ENCODE peak calls at places on chromosome 22, in nine cellular contexts. O is K562, D is IMR-90, Y is A549, M is H1, U is ovary, P is adrenal gland, N is thyroid gland, E is stomach. J is an unnamed sample.

GRCh38 chr22:41687901-41688364 is 734 bp downstream of the SNU13 start:
- DNase-seq in O (peak; percentile 35), D (peak; percentile 22), Y (peak; percentile 20), M (no peak), U (no peak), P (peak; percentile 63), N (peak; percentile 30), E (no peak), J (no peak)

GRCh38 chr22:46367707-46368191 is 32.2 kb downstream of the TRMU start:
- DNase-seq in O (peak; percentile 64), D (peak; percentile 40), Y (peak; percentile 64), M (peak; percentile 96), U (peak; percentile 21), P (peak; percentile 85), N (peak; percentile 63), E (peak; percentile 89), J (peak; percentile 62)

GRCh38 chr22:37425800-37426531 is 1.3 kb downstream of the ELFN2 start:
- DNase-seq in O (no peak), D (peak; percentile 45), Y (peak; percentile 22), M (peak; percentile 70), U (no peak), P (no peak), N (no peak), E (no peak), J (no peak)

GRCh38 chr22:50526849-50527801 is 1.7 kb upstream of the SCO2 start:
- DNase-seq in O (peak; percentile 81), D (no peak), Y (peak; percentile 84), M (peak; percentile 76), U (no peak), P (peak; percentile 72), N (peak; percentile 27), E (peak; percentile 72), J (peak; percentile 68)

GRCh38 chr22:21926728-21927127 is 25.9 kb downstream of the PPM1F start:
- DNase-seq in O (no peak), D (no peak), Y (no peak), M (no peak), U (no peak), P (no peak), N (no peak), E (no peak), J (no peak)

GRCh38 chr22:36823177-36823839 is 6.5 kb upstream of the PVALB start:
- DNase-seq in O (no peak), D (peak; percentile 5), Y (no peak), M (no peak), U (no peak), P (peak; percentile 53), N (no peak), E (no peak), J (no peak)

GRCh38 chr22:40039482-40039881 is 44.7 kb downstream of the FAM83F start:
- DNase-seq in O (no peak), D (no peak), Y (no peak), M (no peak), U (no peak), P (no peak), N (no peak), E (no peak), J (no peak)

GRCh38 chr22:44735518-44736428 is 16.6 kb upstream of the ARHGAP8 start:
- DNase-seq in O (peak; percentile 71), D (peak; percentile 41), Y (peak; percentile 56), M (peak; percentile 100), U (peak; percentile 83), P (peak; percentile 86), N (peak; percentile 76), E (peak; percentile 84), J (peak; percentile 88)

GRCh38 chr22:30113494-30113893 is 33.2 kb downstream of the HORMAD2 start:
- DNase-seq in O (no peak), D (no peak), Y (no peak), M (no peak), U (no peak), P (no peak), N (no peak), E (no peak), J (no peak)

GRCh38 chr22:30115705-30116104 is 35.4 kb downstream of the HORMAD2 start:
- DNase-seq in O (no peak), D (peak; percentile 9), Y (no peak), M (no peak), U (no peak), P (no peak), N (no peak), E (no peak), J (no peak)

GRCh38 chr22:30114356-30114755 is 34.1 kb downstream of the HORMAD2 start:
- DNase-seq in O (no peak), D (peak; percentile 58), Y (no peak), M (no peak), U (no peak), P (no peak), N (no peak), E (no peak), J (no peak)

GRCh38 chr22:30116362-30117117 is 36.3 kb downstream of the HORMAD2 start:
- DNase-seq in O (no peak), D (peak; percentile 78), Y (no peak), M (no peak), U (no peak), P (no peak), N (no peak), E (no peak), J (no peak)

DNA sequence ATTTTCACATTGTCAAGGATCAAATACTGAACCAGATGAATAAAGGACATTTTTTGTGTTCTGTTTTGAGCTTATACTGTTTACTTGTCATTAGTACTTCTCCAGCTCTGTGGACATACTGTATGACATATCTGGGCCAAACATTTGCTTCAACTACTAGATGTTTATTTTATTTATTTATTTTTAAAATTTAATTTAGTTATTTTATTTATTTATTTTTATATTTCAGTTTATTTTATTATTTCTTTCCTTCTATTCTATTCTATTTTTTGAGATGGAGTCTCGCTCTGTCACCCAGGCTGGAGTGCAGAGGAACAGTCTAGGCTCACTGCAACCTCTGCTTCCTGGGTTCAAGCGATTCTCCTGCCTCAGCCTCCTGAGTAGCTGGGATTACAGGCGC is 37.0 kb downstream of the HORMAD2 start:
- DNase-seq in O (no peak), D (no peak), Y (no peak), M (no peak), U (no peak), P (no peak), N (no peak), E (no peak), J (no peak)
- H3K27ac ChIP-seq in O (no peak overlapping the region), D (no peak overlapping the region), Y (peak overlapping the region; percentile 49), M (no peak overlapping the region), U (no peak overlapping the region), P (no peak overlapping the region), N (no peak overlapping the region), E (no peak overlapping the region), J (no peak overlapping the region)

DNA sequence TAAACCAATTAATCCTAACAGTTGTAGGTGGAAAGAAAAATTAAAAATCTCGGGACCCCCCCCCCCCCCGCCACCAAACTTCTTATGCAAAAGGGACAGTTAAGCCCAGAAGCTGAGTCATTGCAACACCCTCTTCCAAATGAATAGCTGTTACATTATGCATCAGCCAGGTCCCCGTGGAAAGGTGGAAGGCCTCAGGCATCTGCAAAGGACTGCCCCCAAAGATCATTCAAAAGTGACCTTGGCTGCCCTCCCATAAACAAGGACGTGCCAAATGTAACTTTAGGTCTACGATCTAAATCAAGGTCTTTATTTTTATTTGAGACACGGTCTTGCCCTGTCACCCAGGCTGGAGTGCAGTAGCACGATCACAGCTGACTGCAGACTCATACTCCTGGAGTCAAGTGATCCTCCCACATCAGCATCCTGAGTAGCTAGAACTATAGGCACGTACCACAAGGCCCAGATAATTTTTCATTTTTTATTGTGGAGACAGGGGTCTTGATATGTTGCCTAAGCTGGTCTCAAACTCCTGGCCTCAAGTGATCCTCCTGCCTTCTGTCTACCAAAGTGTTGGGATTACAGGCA is 22.8 kb downstream of the SYN3 start:
- DNase-seq in O (no peak), D (no peak), Y (no peak), M (no peak), U (no peak), P (no peak), N (no peak), E (no peak), J (no peak)
- TF ChIP-seq POLR2A in O (no peak), D (no peak), Y (no peak), M (no peak), U (no peak), P (no peak), N (no peak), E (no peak), J (no peak)

DNA sequence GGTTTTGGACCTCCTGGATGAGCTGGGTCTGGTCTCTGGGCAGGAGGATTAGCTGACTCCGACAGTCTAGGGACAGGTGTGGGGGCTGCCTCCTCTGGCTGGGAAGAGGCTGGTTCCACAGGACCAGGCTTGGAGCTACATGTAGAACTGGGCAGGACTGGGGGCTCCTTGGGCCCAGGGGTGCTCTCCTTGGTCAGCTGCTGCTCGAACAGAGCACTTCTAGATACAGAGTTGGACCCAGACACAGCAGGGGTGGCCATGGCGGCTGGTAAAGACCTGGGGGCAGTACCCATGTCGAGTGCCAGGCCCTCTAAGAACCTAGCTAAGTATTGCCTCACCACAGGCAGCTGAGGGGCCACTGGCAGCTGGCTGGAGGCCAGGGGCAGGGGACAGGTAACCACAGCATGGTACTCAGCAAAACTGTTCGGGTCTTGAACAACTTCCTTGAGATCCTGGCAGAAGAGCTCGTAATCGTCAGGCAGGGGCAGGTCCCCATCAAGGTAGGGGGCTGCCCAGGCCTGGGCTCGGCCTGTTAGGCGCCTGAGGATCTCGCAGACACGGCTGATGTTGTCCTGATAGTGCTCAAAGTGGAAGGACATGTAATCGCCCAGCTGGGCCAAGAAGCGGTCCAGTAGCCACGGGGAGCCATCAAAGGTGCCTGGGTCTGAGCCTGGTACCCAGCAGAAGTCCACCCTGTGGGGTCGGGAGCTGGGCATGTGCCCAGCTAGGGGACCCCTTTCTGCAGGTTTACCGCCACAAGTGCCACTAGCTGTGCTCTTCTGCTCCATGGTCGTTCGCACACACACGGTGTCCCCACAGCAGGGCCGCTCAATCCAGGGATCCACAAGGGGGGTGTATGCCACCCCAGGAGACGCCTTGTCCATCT is 3.1 kb downstream of the GNB1L start:
- DNase-seq in O (no peak), D (no peak), Y (no peak), M (no peak), U (no peak), P (no peak), N (no peak), E (no peak), J (no peak)
- H3K4me3 ChIP-seq in O (no peak overlapping the region), D (no peak overlapping the region), Y (no peak overlapping the region), M (no peak overlapping the region), U (no peak overlapping the region), P (no peak overlapping the region), N (no peak overlapping the region), E (no peak overlapping the region), J (no peak overlapping the region)

GRCh38 chr22:20783300-20783673 is 9.4 kb downstream of the SERPIND1 start:
- DNase-seq in O (no peak), D (no peak), Y (no peak), M (no peak), U (no peak), P (no peak), N (no peak), E (no peak), J (no peak)

GRCh38 chr22:20779813-20780148 is 5.9 kb downstream of the SERPIND1 start:
- DNase-seq in O (no peak), D (peak; percentile 57), Y (no peak), M (no peak), U (no peak), P (no peak), N (no peak), E (no peak), J (no peak)

GRCh38 chr22:20782601-20783299 is 8.8 kb downstream of the SERPIND1 start:
- DNase-seq in O (no peak), D (no peak), Y (no peak), M (no peak), U (no peak), P (no peak), N (no peak), E (no peak), J (no peak)

GRCh38 chr22:20782083-20782482 is 8.2 kb downstream of the SERPIND1 start:
- DNase-seq in O (no peak), D (peak; percentile 17), Y (no peak), M (no peak), U (no peak), P (no peak), N (no peak), E (no peak), J (no peak)

DNA sequence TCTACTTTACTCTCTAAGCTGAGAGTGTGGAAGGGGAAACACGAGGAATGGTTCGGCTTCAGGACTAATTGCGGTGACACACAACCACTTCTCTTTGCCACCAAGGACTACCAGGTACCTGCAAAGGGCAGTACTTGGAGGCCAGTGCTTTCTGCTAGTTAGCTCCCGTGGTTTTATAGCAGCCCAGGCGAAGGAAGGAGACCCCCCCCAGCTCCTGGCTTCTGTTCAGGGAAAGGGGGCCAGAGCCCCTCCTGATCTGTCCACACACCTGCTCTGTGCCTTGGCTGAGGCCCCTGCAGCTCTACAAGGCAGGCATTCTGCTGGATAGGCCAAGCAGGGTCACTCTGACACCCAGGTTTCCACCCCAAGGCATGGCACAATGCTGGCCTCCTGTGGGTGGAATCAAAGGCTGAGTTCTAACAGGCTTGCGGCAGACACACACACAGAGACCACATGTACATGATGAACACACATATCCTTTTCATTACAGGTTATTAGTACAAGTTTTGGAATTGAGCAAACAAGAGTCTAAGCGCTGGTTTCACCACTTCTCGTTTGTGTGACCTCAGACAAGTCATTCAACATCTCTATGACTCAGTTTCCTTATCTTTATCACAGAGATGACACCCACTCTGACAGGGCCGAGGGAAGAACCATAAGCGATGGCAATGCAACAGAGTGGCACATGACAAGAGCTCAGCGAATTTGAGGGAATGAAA is 7.5 kb downstream of the SERPIND1 start:
- DNase-seq in O (peak; percentile 63), D (peak; percentile 21), Y (no peak), M (no peak), U (no peak), P (no peak), N (no peak), E (no peak), J (no peak)
- H3K27ac ChIP-seq in O (no peak overlapping the region), D (no peak overlapping the region), Y (no peak overlapping the region), M (no peak overlapping the region), U (no peak overlapping the region), P (no peak overlapping the region), N (no peak overlapping the region), E (no peak overlapping the region), J (no peak overlapping the region)